ENCODE peak calls at places on chromosomes 3 and 15, in seven cellular contexts. F is T-helper 22 cell; X is fibroblast of the conjunctiva; O is germinal center; M is activated T-cell treated with anti-CD3 and anti-CD28 coated beads, Interleukin-2, amount 50 U/mL, for 72 hours; Z is stimulated activated CD4-positive, alpha-beta T cell treated with anti-CD3 and anti-CD28 coated beads, Interleukin-12 subunit alpha, Interleukin-12 subunit beta, amount 100 ng/mL, for 48 hours; G is stimulated activated effector memory CD8-positive, alpha-beta T cell treated with anti-CD3 and anti-CD28 coated beads, Interleukin-12 subunit alpha, Interleukin-12 subunit beta, amount 100 ng/mL, for 72 hours. P is an unnamed sample.

GRCh38 chr15:84748274-84749110 is at the start of gene ZNF592:
- DNase-seq in M (peak), G (peak), Z (peak), X (peak), O (peak), F (peak), P (peak)

GRCh38 chr15:58731756-58732535 is 17.6 kb downstream of the ADAM10 start:
- DNase-seq in X (no peak), M (no peak), F (no peak), G (no peak), O (no peak), Z (no peak), P (no peak)

GRCh38 chr3:152061296-152061695 is 187.9 kb downstream of the SUCNR1 start:
- DNase-seq in F (no peak), M (no peak), X (no peak), O (no peak), G (no peak), Z (no peak), P (no peak)

GRCh38 chr3:129313983-129314756 is 35.5 kb downstream of the HMCES start:
- DNase-seq in G (no peak), F (no peak), X (no peak), M (peak), O (no peak), Z (no peak), P (no peak)

GRCh38 chr15:87604857-87605446 is 651.6 kb downstream of the NTRK3 start:
- DNase-seq in Z (no peak), O (no peak), F (no peak), G (no peak), M (peak), X (no peak), P (no peak)

GRCh38 chr3:175778994-175779393 is 919.9 kb downstream of the NAALADL2 start:
- DNase-seq in M (no peak), O (no peak), Z (no peak), X (no peak), G (no peak), F (no peak), P (no peak)

GRCh38 chr15:59166601-59167265 is 39.9 kb upstream of the LDHAL6B start:
- DNase-seq in Z (no peak), F (no peak), O (no peak), X (no peak), G (no peak), M (no peak), P (no peak)

GRCh38 chr3:3302964-3303363 is 123.5 kb upstream of the CRBN start:
- DNase-seq in X (no peak), F (no peak), G (no peak), M (no peak), Z (no peak), O (no peak), P (no peak)

GRCh38 chr15:65653341-65653740 is 31.6 kb downstream of the SLC24A1 start:
- DNase-seq in M (no peak), Z (no peak), F (no peak), O (no peak), G (no peak), X (no peak), P (no peak)

GRCh38 chr3:153026026-153026425 is 136.0 kb upstream of the RAP2B start:
- DNase-seq in M (no peak), Z (no peak), F (no peak), O (no peak), G (no peak), X (peak), P (no peak)